ENCODE peak calls at places on chromosome 1, in eight cellular contexts. B is heart right ventricle; D is CD8-positive, alpha-beta T cell; E is MM.1S; X is upper lobe of right lung; O is left lung; N is substantia nigra; M is cardiac muscle cell. Q is an unnamed sample.
A peak's percentile ranks its signal among the peaks of the same experiment; 100 is the strongest.

GRCh38 chr1:63847308-63847910 is 73.6 kb downstream of the ROR1 start:
- DNase-seq in E (no peak), N (no peak), X (no peak), O (no peak), B (no peak), M (no peak), D (no peak), Q (no peak)

GRCh38 chr1:64006276-64007051 is 197.0 kb upstream of the UBE2U start:
- DNase-seq in N (no peak), M (peak; percentile 54), O (no peak), X (no peak), B (no peak), E (no peak), D (no peak), Q (no peak)

GRCh38 chr1:2322065-2322571 is 69.2 kb downstream of the MORN1 start:
- DNase-seq in M (peak; percentile 97), D (no peak), O (peak; percentile 84), E (no peak), N (no peak), X (peak; percentile 80), B (peak; percentile 79), Q (peak; percentile 70)

GRCh38 chr1:241536383-241536782 is 4.2 kb downstream of the KMO start:
- DNase-seq in N (no peak), M (no peak), D (no peak), B (no peak), X (no peak), E (no peak), O (no peak), Q (no peak)

GRCh38 chr1:167676205-167676915 is 45.4 kb upstream of the MPZL1 start:
- DNase-seq in N (no peak), E (no peak), O (no peak), D (no peak), M (no peak), X (no peak), B (no peak), Q (no peak)

GRCh38 chr1:145729196-145729595 is 9.9 kb downstream of the CD160 start:
- DNase-seq in B (no peak), E (no peak), M (peak; percentile 26), X (no peak), N (no peak), O (no peak), D (no peak), Q (no peak)

GRCh38 chr1:22521692-22522091 is 41.6 kb upstream of the EPHA8 start:
- DNase-seq in B (no peak), X (no peak), N (no peak), E (no peak), D (no peak), O (no peak), M (no peak), Q (no peak)

GRCh38 chr1:85463666-85464496 is 1.1 kb downstream of the DDAH1 start:
- DNase-seq in X (no peak), M (peak; percentile 33), B (no peak), N (no peak), O (no peak), E (no peak), D (no peak), Q (peak; percentile 15)

GRCh38 chr1:156608036-156608674 is 6.9 kb upstream of the GPATCH4 start:
- DNase-seq in N (peak; percentile 17), B (no peak), E (peak; percentile 92), X (peak; percentile 17), D (peak; percentile 37), O (no peak), M (peak; percentile 83), Q (no peak)

GRCh38 chr1:89451011-89451410 is 73.6 kb upstream of the LRRC8B start:
- DNase-seq in M (peak; percentile 59), B (no peak), X (no peak), O (no peak), E (peak; percentile 18), D (no peak), N (no peak), Q (no peak)

GRCh38 chr1:108661030-108661609 is at the start of gene HENMT1:
- DNase-seq in O (peak; percentile 92), N (peak; percentile 31), X (peak; percentile 85), D (peak; percentile 62), E (peak; percentile 43), B (peak; percentile 66), M (peak; percentile 85), Q (peak; percentile 33)

GRCh38 chr1:212070720-212071302 is 35.3 kb downstream of the DTL start:
- DNase-seq in M (peak; percentile 76), X (no peak), B (no peak), O (no peak), D (no peak), E (peak; percentile 48), N (no peak), Q (no peak)

GRCh38 chr1:12690156-12690555 is 25.8 kb upstream of the AADACL3 start:
- DNase-seq in X (no peak), D (no peak), E (no peak), N (no peak), O (no peak), B (no peak), M (no peak), Q (no peak)

GRCh38 chr1:157359309-157360020 is 192.8 kb downstream of the FCRL5 start:
- DNase-seq in N (no peak), E (peak; percentile 82), X (no peak), M (no peak), O (no peak), D (no peak), B (no peak), Q (no peak)

GRCh38 chr1:67836769-67837168 is 3.5 kb upstream of the GNG12 start:
- DNase-seq in D (no peak), B (no peak), X (no peak), E (no peak), O (no peak), N (no peak), M (no peak), Q (no peak)

GRCh38 chr1:238018214-238018613 is 127.5 kb upstream of the ZP4 start:
- DNase-seq in B (no peak), M (no peak), N (no peak), O (no peak), D (no peak), E (no peak), X (no peak), Q (no peak)

GRCh38 chr1:53294557-53294956 is 33.3 kb downstream of the LRP8 start:
- DNase-seq in D (no peak), O (no peak), B (no peak), E (peak; percentile 16), X (no peak), N (no peak), M (peak; percentile 62), Q (no peak)

GRCh38 chr1:201137579-201138310 is 10.8 kb upstream of the ASCL5 start:
- DNase-seq in B (peak; percentile 64), O (no peak), M (peak; percentile 89), X (no peak), N (no peak), D (no peak), E (no peak), Q (no peak)

GRCh38 chr1:205071801-205072200 is 12.5 kb downstream of the TMEM81 start:
- DNase-seq in N (no peak), O (peak; percentile 37), M (no peak), X (peak; percentile 30), B (no peak), E (no peak), D (no peak), Q (no peak)
- H3K27ac ChIP-seq in N (peak overlapping the region; percentile 64), O (no peak overlapping the region), M (no peak overlapping the region), X (no peak overlapping the region), B (no peak overlapping the region), E (no peak overlapping the region), D (no peak overlapping the region), Q (no peak overlapping the region)

GRCh38 chr1:232629250-232630046 is 485 bp downstream of the SIPA1L2 start:
- DNase-seq in E (no peak), M (peak; percentile 35), N (no peak), O (peak; percentile 93), X (peak; percentile 77), B (peak; percentile 54), D (no peak), Q (no peak)
- H3K27ac ChIP-seq in E (no peak overlapping the region), M (peak overlapping the region; percentile 29), N (peak overlapping the region; percentile 50), O (peak overlapping the region; percentile 85), X (peak overlapping the region; percentile 66), B (peak overlapping the region; percentile 89), D (no peak overlapping the region), Q (no peak overlapping the region)

DNA sequence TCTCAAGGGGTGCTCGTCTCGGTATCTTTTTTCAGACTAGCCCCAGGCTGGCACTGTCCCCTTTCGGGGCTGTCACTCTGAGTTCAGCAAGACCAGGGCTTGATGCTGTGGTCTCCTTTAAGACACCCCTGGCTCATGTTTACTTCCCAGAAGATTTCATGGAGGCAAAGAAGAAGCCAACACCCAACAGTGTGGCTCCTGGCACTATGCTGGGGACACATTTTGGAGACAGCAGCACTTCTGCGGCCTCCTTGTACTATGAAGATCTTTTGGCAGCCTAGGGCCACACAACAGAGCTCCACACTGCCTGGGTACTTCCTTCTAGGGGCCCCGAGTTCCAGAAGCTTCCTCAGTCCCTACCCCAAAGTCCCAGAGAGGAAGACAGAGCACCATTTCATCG is 24.6 kb downstream of the ECE1 start:
- DNase-seq in O (no peak), D (no peak), N (no peak), M (no peak), B (no peak), X (no peak), E (no peak), Q (no peak)
- H3K27ac ChIP-seq in O (peak overlapping the region; percentile 10), D (no peak overlapping the region), N (no peak overlapping the region), M (no peak overlapping the region), B (peak overlapping the region; percentile 42), X (peak overlapping the region; percentile 11), E (no peak overlapping the region), Q (no peak overlapping the region)

GRCh38 chr1:119960501-119960900 is 64.2 kb upstream of the ADAM30 start:
- DNase-seq in N (no peak), D (no peak), O (no peak), E (no peak), B (no peak), X (no peak), M (no peak), Q (no peak)
- H3K27ac ChIP-seq in N (no peak overlapping the region), D (no peak overlapping the region), O (no peak overlapping the region), E (no peak overlapping the region), B (no peak overlapping the region), X (no peak overlapping the region), M (no peak overlapping the region), Q (no peak overlapping the region)

GRCh38 chr1:1069061-1069710 is 4.9 kb downstream of the RNF223 start:
- DNase-seq in N (no peak), M (peak; percentile 55), X (peak; percentile 91), D (peak; percentile 86), E (peak; percentile 58), B (peak; percentile 77), O (peak; percentile 93), Q (peak; percentile 82)
- H3K27ac ChIP-seq in N (no peak overlapping the region), M (no peak overlapping the region), X (no peak overlapping the region), D (peak overlapping the region; percentile 55), E (peak overlapping the region; percentile 23), B (no peak overlapping the region), O (peak overlapping the region; percentile 28), Q (peak overlapping the region; percentile 42)

GRCh38 chr1:41741244-41741643 is 177.5 kb downstream of the HIVEP3 start:
- DNase-seq in O (no peak), E (no peak), B (no peak), N (no peak), D (no peak), X (peak; percentile 44), M (no peak), Q (no peak)
- H3K27ac ChIP-seq in O (peak overlapping the region; percentile 96), E (no peak overlapping the region), B (peak overlapping the region; percentile 86), N (no peak overlapping the region), D (no peak overlapping the region), X (peak overlapping the region; percentile 30), M (no peak overlapping the region), Q (no peak overlapping the region)

DNA sequence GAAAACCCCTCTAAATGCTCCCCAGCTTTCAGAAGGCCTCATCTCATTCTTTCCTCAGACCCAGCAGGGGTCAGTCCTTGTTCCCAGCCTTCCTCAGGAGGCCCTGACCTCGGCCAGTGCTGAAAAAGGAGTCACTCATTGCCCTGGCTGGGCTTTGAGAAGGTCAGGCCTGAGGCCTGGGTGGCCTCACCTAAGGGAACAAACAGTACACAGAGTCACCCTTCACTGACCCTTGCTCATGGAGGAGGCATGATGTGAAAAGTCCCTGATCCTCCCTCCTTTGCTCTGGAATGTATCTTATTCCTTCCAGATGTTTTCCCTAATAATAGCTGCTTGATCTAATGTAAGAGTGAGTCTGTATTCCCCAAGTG is 117.7 kb upstream of the SLC44A3 start:
- DNase-seq in D (no peak), N (no peak), B (no peak), E (no peak), O (no peak), M (peak; percentile 54), X (no peak), Q (no peak)
- H3K27ac ChIP-seq in D (no peak overlapping the region), N (no peak overlapping the region), B (peak overlapping the region; percentile 48), E (no peak overlapping the region), O (no peak overlapping the region), M (no peak overlapping the region), X (peak overlapping the region; percentile 19), Q (no peak overlapping the region)